ENCODE peak calls at places on chromosomes 3 and 15, in nine cellular contexts. S, K, Q, D, F, W, L, R and O are unnamed samples.

GRCh38 chr3:49316696-49317457 is 23.0 kb downstream of the USP4 start:
- ATAC-seq in S (no peak), Q (no peak), K (no peak), L (no peak), F (no peak), D (no peak), R (no peak), W (no peak), O (no peak)

GRCh38 chr15:74723754-74724334 is 1.5 kb downstream of the CYP1A1 start:
- ATAC-seq in R (no peak), Q (no peak), F (no peak), L (peak), S (no peak), K (no peak), D (peak), W (no peak), O (no peak)

GRCh38 chr3:117745516-117745915 is 1035.9 kb downstream of the TUSC7 start:
- ATAC-seq in L (no peak), K (no peak), F (no peak), R (no peak), S (no peak), D (no peak), Q (no peak), W (no peak), O (no peak)

GRCh38 chr3:44363591-44363990 is 25.0 kb downstream of the TCAIM start:
- ATAC-seq in S (no peak), D (no peak), R (no peak), F (no peak), K (no peak), W (peak), L (no peak), Q (no peak), O (no peak)

GRCh38 chr15:96115642-96116041 is 214.9 kb upstream of the NR2F2 start:
- ATAC-seq in L (no peak), Q (no peak), D (peak), W (no peak), S (no peak), R (no peak), F (no peak), K (no peak), O (no peak)

GRCh38 chr3:24052446-24052845 is 107.4 kb downstream of the NR1D2 start:
- ATAC-seq in D (no peak), L (no peak), R (no peak), W (no peak), S (no peak), K (no peak), F (no peak), Q (no peak), O (no peak)

GRCh38 chr3:128764863-128765262 is 38.9 kb downstream of the RAB7A start:
- ATAC-seq in W (no peak), K (no peak), D (no peak), L (no peak), R (no peak), F (no peak), S (no peak), Q (no peak), O (no peak)

GRCh38 chr3:4939276-4939675 is 40.0 kb upstream of the BHLHE40 start:
- ATAC-seq in W (no peak), L (no peak), D (no peak), Q (no peak), K (no peak), S (no peak), R (no peak), F (no peak), O (no peak)

GRCh38 chr15:31352283-31352880 is 25.7 kb downstream of the KLF13 start:
- ATAC-seq in K (peak), W (peak), F (peak), R (peak), L (peak), D (no peak), Q (peak), S (peak), O (peak)

GRCh38 chr15:23877502-23878412 is 190.7 kb upstream of the NDN start:
- ATAC-seq in L (peak), S (peak), Q (peak), W (peak), K (peak), F (peak), R (peak), D (peak), O (peak)

GRCh38 chr3:66923991-66924390 is 74.1 kb upstream of the KBTBD8 start:
- ATAC-seq in K (no peak), F (no peak), L (no peak), R (no peak), Q (no peak), S (no peak), D (no peak), W (no peak), O (no peak)

GRCh38 chr15:78950343-78950742 is 5.5 kb upstream of the CTSH start:
- ATAC-seq in L (peak), D (no peak), S (no peak), R (no peak), Q (no peak), K (no peak), W (no peak), F (no peak), O (no peak)

GRCh38 chr3:114411292-114411691 is 117.5 kb downstream of the TIGIT start:
- ATAC-seq in W (no peak), S (no peak), Q (peak), F (no peak), L (no peak), D (no peak), R (no peak), K (no peak), O (no peak)

GRCh38 chr15:59307164-59307535 is 65.5 kb downstream of the MYO1E start:
- ATAC-seq in W (no peak), L (no peak), R (no peak), S (no peak), D (no peak), F (no peak), Q (no peak), K (no peak), O (no peak)

GRCh38 chr3:177842743-177843734 is 645.8 kb upstream of the TBL1XR1 start:
- ATAC-seq in F (no peak), L (no peak), K (peak), Q (no peak), R (no peak), D (peak), S (no peak), W (no peak), O (peak)

GRCh38 chr3:120649735-120650705 is 32.0 kb downstream of the HGD start:
- ATAC-seq in F (no peak), L (no peak), W (no peak), R (no peak), S (no peak), K (no peak), Q (no peak), D (no peak), O (peak)

GRCh38 chr15:80343610-80344009 is 60.6 kb upstream of the ARNT2 start:
- ATAC-seq in K (no peak), W (peak), F (peak), R (no peak), L (peak), D (no peak), Q (peak), S (peak), O (no peak)

GRCh38 chr3:71495708-71496472 is 87.6 kb downstream of the FOXP1 start:
- ATAC-seq in F (no peak), D (peak), R (peak), K (peak), S (peak), L (peak), W (peak), Q (no peak), O (no peak)

GRCh38 chr15:90103669-90104329 is 1.5 kb upstream of the IDH2 start:
- ATAC-seq in F (peak), D (no peak), Q (no peak), L (peak), W (no peak), K (no peak), S (no peak), R (no peak), O (no peak)

GRCh38 chr3:61808526-61808925 is 247.2 kb downstream of the PTPRG start:
- ATAC-seq in S (peak), R (no peak), K (no peak), F (peak), W (no peak), D (no peak), L (peak), Q (peak), O (no peak)

GRCh38 chr15:49902791-49903481 is 216.1 kb downstream of the ATP8B4 start:
- ATAC-seq in Q (peak), L (peak), D (peak), K (no peak), W (no peak), S (peak), R (no peak), F (peak), O (no peak)

GRCh38 chr15:77392762-77393470 is 27.0 kb downstream of the PEAK1 start:
- ATAC-seq in W (no peak), K (no peak), Q (no peak), S (peak), F (no peak), L (no peak), D (no peak), R (no peak), O (no peak)

GRCh38 chr3:53024315-53024714 is 21.6 kb downstream of the SFMBT1 start:
- ATAC-seq in R (no peak), F (no peak), S (no peak), L (no peak), K (no peak), W (no peak), Q (no peak), D (no peak), O (no peak)

GRCh38 chr15:68208641-68209240 is 3.6 kb upstream of the CALML4 start:
- ATAC-seq in W (no peak), F (no peak), L (no peak), D (no peak), S (no peak), Q (no peak), R (peak), K (no peak), O (no peak)

GRCh38 chr3:150006774-150007173 is 36.1 kb upstream of the PFN2 start:
- ATAC-seq in F (no peak), K (peak), S (no peak), W (no peak), D (no peak), R (no peak), L (no peak), Q (no peak), O (no peak)

GRCh38 chr15:90062023-90062728 is 40.1 kb downstream of the IDH2 start:
- ATAC-seq in D (no peak), S (peak), F (no peak), W (peak), K (peak), Q (peak), R (no peak), L (peak), O (no peak)

GRCh38 chr3:150605998-150606641 is 3.0 kb downstream of the SELENOT start:
- ATAC-seq in F (no peak), W (no peak), R (no peak), L (no peak), S (peak), D (no peak), Q (no peak), K (no peak), O (no peak)

GRCh38 chr3:157637866-157638265 is 134.7 kb upstream of the VEPH1 start:
- ATAC-seq in F (no peak), Q (no peak), W (no peak), R (no peak), S (no peak), D (no peak), L (no peak), K (no peak), O (no peak)

GRCh38 chr3:39317571-39318169 is 11.8 kb upstream of the CCR8 start:
- ATAC-seq in L (peak), S (no peak), K (no peak), Q (no peak), F (no peak), R (no peak), W (no peak), D (no peak), O (no peak)

GRCh38 chr3:113535898-113536297 is 3.5 kb downstream of the SIDT1 start:
- ATAC-seq in R (no peak), Q (no peak), L (no peak), S (no peak), D (no peak), F (no peak), K (no peak), W (no peak), O (no peak)

GRCh38 chr3:129608087-129608935 is 1.8 kb upstream of the PLXND1 start:
- ATAC-seq in F (no peak), K (no peak), S (no peak), W (no peak), L (no peak), R (no peak), D (no peak), Q (no peak), O (no peak)

GRCh38 chr3:81087607-81088006 is 673.8 kb downstream of the GBE1 start:
- ATAC-seq in W (no peak), R (no peak), L (no peak), S (no peak), D (no peak), K (no peak), Q (no peak), F (no peak), O (no peak)

GRCh38 chr3:184679056-184679502 is 32.8 kb downstream of the MAGEF1 start:
- ATAC-seq in W (no peak), S (peak), D (no peak), Q (peak), R (no peak), L (peak), K (no peak), F (peak), O (no peak)

GRCh38 chr3:25571285-25571684 is 93.4 kb downstream of the TOP2B start:
- ATAC-seq in R (no peak), D (no peak), S (no peak), F (no peak), K (no peak), W (no peak), L (no peak), Q (no peak), O (no peak)

GRCh38 chr3:179035232-179035631 is 36.4 kb downstream of the ZMAT3 start:
- ATAC-seq in K (no peak), Q (no peak), R (no peak), D (no peak), L (no peak), S (no peak), W (peak), F (no peak), O (no peak)

GRCh38 chr3:10010546-10011465 is 15.4 kb upstream of the FANCD2 start:
- ATAC-seq in K (peak), W (peak), F (peak), D (peak), R (peak), Q (peak), S (peak), L (peak), O (peak)

GRCh38 chr3:10693457-10693856 is 122.6 kb upstream of the SLC6A11 start:
- ATAC-seq in L (no peak), Q (no peak), K (no peak), F (no peak), S (no peak), W (no peak), D (no peak), R (no peak), O (no peak)

GRCh38 chr3:2166552-2166951 is 67.9 kb downstream of the CNTN4 start:
- ATAC-seq in K (no peak), R (no peak), S (no peak), D (no peak), L (no peak), Q (no peak), F (no peak), W (no peak), O (no peak)

GRCh38 chr3:187051724-187052364 is 87.5 kb downstream of the RPL39L start:
- ATAC-seq in S (peak), K (no peak), F (peak), W (no peak), L (no peak), Q (peak), R (no peak), D (no peak), O (no peak)

GRCh38 chr15:31327674-31328424 is 1.2 kb downstream of the KLF13 start:
- ATAC-seq in K (peak), L (peak), F (peak), S (peak), D (peak), Q (peak), W (peak), R (peak), O (peak)